ENCODE peak calls at places on chromosome 15, in nine cellular contexts. L is substantia nigra; P is cardiac fibroblast; S is RPMI8226; E is fibroblast of pulmonary artery; X is Panc1; V is kidney glomerular epithelial cell; U is activated CD8-positive, alpha-beta memory T cell treated with anti-CD3 and anti-CD28 coated beads for 24 hours; O is endothelial cell. M is an unnamed sample.

GRCh38 chr15:99729920-99730319 is 3.3 kb downstream of the LYSMD4 start:
- DNase-seq in L (peak), O (peak), P (peak), E (peak), X (peak), S (peak), U (no peak), V (peak), M (no peak)

GRCh38 chr15:43792761-43793493 is 807 bp downstream of the SERF2 start:
- DNase-seq in V (peak), E (peak), X (no peak), U (peak), O (peak), L (no peak), P (peak), S (peak), M (peak)

GRCh38 chr15:58987036-58987435 is 427 bp upstream of the RNF111 start:
- DNase-seq in E (peak), P (no peak), L (no peak), O (no peak), V (no peak), X (no peak), S (no peak), U (no peak), M (no peak)

GRCh38 chr15:45162771-45163507 is 24.8 kb downstream of the SHF start:
- DNase-seq in L (peak), O (peak), S (peak), E (peak), X (peak), U (peak), V (peak), P (peak), M (peak)

GRCh38 chr15:20340331-20340811 is 201.2 kb downstream of the GOLGA6L6 start:
- DNase-seq in S (peak), E (peak), V (no peak), U (peak), L (no peak), P (no peak), X (no peak), O (peak), M (peak)

GRCh38 chr15:65069179-65069578 is 1.4 kb upstream of the RASL12 start:
- DNase-seq in S (no peak), O (no peak), L (no peak), E (peak), V (peak), U (no peak), X (no peak), P (peak), M (peak)

GRCh38 chr15:23447107-23447500 is at the start of gene GOLGA6L2:
- DNase-seq in L (no peak), O (no peak), S (no peak), U (no peak), V (no peak), E (no peak), P (no peak), X (no peak), M (no peak)

GRCh38 chr15:77030928-77031375 is 36.0 kb downstream of the PSTPIP1 start:
- DNase-seq in L (no peak), X (no peak), S (no peak), U (no peak), V (no peak), O (peak), E (no peak), P (no peak), M (no peak)

GRCh38 chr15:67835349-67836133 is 4.3 kb downstream of the RNU6-1 start:
- DNase-seq in X (no peak), S (no peak), L (no peak), P (no peak), V (no peak), U (peak), E (no peak), O (no peak), M (no peak)

GRCh38 chr15:67941643-67942315 is 101.9 kb upstream of the RNU6-1 start:
- DNase-seq in O (no peak), P (peak), X (no peak), E (no peak), L (no peak), S (no peak), V (peak), U (no peak), M (no peak)

GRCh38 chr15:101445109-101445508 is 44.4 kb downstream of the PCSK6 start:
- DNase-seq in U (no peak), S (no peak), X (no peak), V (no peak), P (no peak), E (no peak), L (no peak), O (no peak), M (no peak)

GRCh38 chr15:39625451-39625850 is 44.6 kb downstream of the THBS1 start:
- DNase-seq in U (no peak), O (no peak), L (no peak), X (no peak), P (no peak), E (no peak), S (no peak), V (no peak), M (no peak)